ENCODE peak calls at places on chromosomes 4 and X, in four cellular contexts. G is HCT116, V is GM23338, Y is lower leg skin. F is an unnamed sample.

GRCh38 chr4:113635739-113636437 is 125.7 kb downstream of the CAMK2D start:
- DNase-seq in V (no peak), G (no peak), Y (no peak), F (no peak)

GRCh38 chr4:151389316-151389715 is 19.7 kb upstream of the FHIP1A start:
- DNase-seq in Y (no peak), V (no peak), G (no peak), F (no peak)

GRCh38 chr4:48093949-48094550 is 40.0 kb downstream of the TXK start:
- DNase-seq in Y (no peak), G (no peak), V (peak; percentile 18), F (peak; percentile 61)

GRCh38 chr4:8164194-8164565 is 5.6 kb upstream of the ABLIM2 start:
- DNase-seq in Y (no peak), V (no peak), G (no peak), F (no peak)

GRCh38 chr4:138494931-138495330 is 252.8 kb upstream of the SLC7A11 start:
- DNase-seq in V (peak; percentile 80), Y (no peak), G (peak; percentile 13), F (peak; percentile 77)

GRCh38 chr4:13917010-13917409 is 289.5 kb upstream of the BOD1L1 start:
- DNase-seq in Y (no peak), G (no peak), V (no peak), F (no peak)

GRCh38 chr4:61995717-61996337 is 795.7 kb downstream of the ADGRL3 start:
- DNase-seq in G (no peak), V (no peak), Y (no peak), F (no peak)

GRCh38 chr4:184384056-184384809 is 90.1 kb downstream of the IRF2 start:
- DNase-seq in G (no peak), V (peak; percentile 26), Y (no peak), F (peak; percentile 49)

GRCh38 chr4:5780831-5781480 is 70.0 kb downstream of the EVC start:
- DNase-seq in G (no peak), V (no peak), Y (peak; percentile 26), F (no peak)

GRCh38 chr4:135777386-135777785 is 1575.8 kb upstream of the PABPC4L start:
- DNase-seq in G (no peak), Y (no peak), V (no peak), F (no peak)

GRCh38 chr4:76856183-76856969 is 41.6 kb downstream of the SOWAHB start:
- DNase-seq in Y (no peak), V (no peak), G (no peak), F (no peak)

GRCh38 chrX:135740683-135741149 is 27.3 kb downstream of the CT45A3 start:
- DNase-seq in V (peak; percentile 78), Y (peak; percentile 73), G (peak; percentile 6), F (peak; percentile 70)
- TF ChIP-seq CTCF in V (peak; percentile 53), Y (no peak), G (peak; percentile 54), F (peak; percentile 45)

DNA sequence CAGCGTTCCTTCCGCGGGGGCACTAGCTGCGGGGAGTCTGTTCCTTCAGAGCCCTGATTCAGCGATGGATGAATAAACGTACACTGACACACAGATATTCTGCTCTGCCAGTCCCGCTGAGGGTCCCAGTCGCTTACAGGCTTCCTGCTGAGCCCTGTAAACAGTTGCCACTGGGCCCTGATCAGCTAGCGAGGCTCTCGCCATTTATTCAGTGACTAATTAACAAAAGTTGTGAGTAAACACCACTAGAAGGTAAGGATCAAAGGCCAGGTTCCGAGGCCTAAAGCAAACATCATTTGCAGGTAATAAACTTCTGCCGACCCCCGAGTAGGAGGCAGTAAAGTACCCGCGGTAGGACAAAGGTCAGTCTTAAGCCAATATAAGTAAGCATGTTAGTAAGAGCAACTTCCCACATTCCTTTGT is 442.6 kb upstream of the GALNT7 start:
- DNase-seq in G (no peak), Y (no peak), V (no peak), F (peak; percentile 85)
- TF ChIP-seq CTCF in G (no peak), Y (no peak), V (no peak), F (no peak)

DNA sequence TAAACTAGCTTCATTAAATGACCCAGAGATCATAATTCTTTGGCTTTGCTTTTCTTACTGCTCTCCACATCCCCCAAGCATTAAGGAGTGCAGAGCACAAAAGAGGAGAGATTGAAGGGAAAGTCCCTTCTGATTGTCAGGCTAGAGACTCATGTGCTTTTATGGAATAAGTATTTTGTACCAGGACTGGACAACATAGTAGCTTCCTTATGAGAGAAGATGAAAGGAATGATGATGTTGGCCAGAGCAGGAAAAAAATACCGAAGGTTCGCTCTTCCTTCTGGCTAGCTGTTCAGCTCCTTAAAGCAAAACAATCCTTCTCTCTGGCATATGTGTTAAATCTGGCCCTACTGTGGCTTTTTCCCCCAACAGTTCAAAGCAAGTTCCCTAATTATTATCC is 53.1 kb downstream of the HOPX start:
- DNase-seq in V (no peak), G (no peak), Y (no peak), F (no peak)
- TF ChIP-seq CTCF in V (no peak), G (no peak), Y (no peak), F (no peak)

GRCh38 chr4:123096038-123096437 is 173.6 kb upstream of the NUDT6 start:
- DNase-seq in G (peak; percentile 18), V (peak; percentile 84), Y (no peak), F (no peak)

GRCh38 chr4:123088521-123088920 is 166.1 kb upstream of the NUDT6 start:
- DNase-seq in V (no peak), G (no peak), Y (no peak), F (no peak)

GRCh38 chr4:123092603-123093002 is 170.2 kb upstream of the NUDT6 start:
- DNase-seq in V (peak; percentile 21), Y (no peak), G (no peak), F (no peak)

GRCh38 chr4:123090886-123091285 is 168.5 kb upstream of the NUDT6 start:
- DNase-seq in G (no peak), V (no peak), Y (no peak), F (no peak)

GRCh38 chr4:123093247-123093646 is 170.8 kb upstream of the NUDT6 start:
- DNase-seq in Y (no peak), G (no peak), V (no peak), F (no peak)
- TF ChIP-seq CTCF in Y (no peak), G (peak; percentile 22), V (no peak), F (peak; percentile 23)

GRCh38 chrX:41823402-41823801 is 99.4 kb downstream of the GPR82 start:
- DNase-seq in Y (no peak), G (no peak), V (no peak), F (no peak)
- TF ChIP-seq CTCF in Y (no peak), G (no peak), V (no peak), F (no peak)

DNA sequence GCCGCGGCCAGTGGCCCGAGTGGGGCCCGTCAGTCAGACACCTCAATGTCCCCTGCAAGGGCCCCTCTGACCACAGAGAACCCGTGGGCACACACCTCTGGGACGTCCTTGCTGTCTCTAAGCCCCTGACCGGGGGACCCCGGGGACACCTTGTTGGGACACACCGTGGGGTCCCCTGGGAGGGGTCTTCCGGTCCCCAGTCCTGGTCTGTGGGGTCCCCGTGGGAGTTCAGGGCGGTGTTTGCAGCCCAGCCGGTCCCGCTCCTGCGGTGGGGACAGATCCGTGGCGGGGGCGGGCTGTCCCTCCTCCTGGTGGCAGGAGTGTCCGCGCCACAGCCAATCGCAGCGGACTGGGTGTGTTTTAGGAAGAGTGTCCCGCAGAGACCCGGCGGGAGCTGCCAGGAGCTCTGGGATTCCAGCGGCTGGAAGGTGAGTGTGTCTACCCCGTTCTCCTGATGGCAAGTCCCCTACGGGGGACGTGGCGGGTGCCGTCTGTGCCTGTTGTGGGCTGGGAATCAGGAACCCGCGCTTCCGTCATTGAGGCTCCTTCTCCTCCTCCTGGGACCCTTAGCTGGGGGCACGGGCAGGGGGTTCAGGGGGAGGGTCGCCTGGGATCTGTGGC is 5.1 kb upstream of the PLCXD1 start:
- DNase-seq in G (peak; percentile 37), V (peak; percentile 90), Y (peak; percentile 94), F (peak; percentile 95)
- TF ChIP-seq CTCF in G (no peak), V (no peak), Y (no peak), F (no peak)

GRCh38 chr4:11416071-11416766 is 12.5 kb downstream of the HS3ST1 start:
- DNase-seq in Y (no peak), V (no peak), G (no peak), F (no peak)
- TF ChIP-seq CTCF in Y (no peak), V (no peak), G (no peak), F (no peak)

F was measured in endodermal cell.